ENCODE peak calls at places on chromosomes 12 and 14, in seven cellular contexts. One of them, this sample, is unnamed.

GRCh38 chr14:105021656-105022275 is 883 bp upstream of the CDCA4 start:
- DNase-seq in stimulated activated CD4-positive, alpha-beta T cell treated with anti-CD3 and anti-CD28 coated beads, Interleukin-1b, Interleukin-23, amount 100 ng/mL, for 1 hour: no peak
- DNase-seq in NCI-H1436 treated with DMSO at 0.1 percent for 48 hours: no peak
- DNase-seq in SW 1271: no peak
- DNase-seq in mucosa of descending colon: peak
- DNase-seq in choroid plexus epithelial cell: peak
- DNase-seq in fibroblast of pulmonary artery: peak
- DNase-seq in this sample: no peak

GRCh38 chr14:55446127-55446736 is 5.8 kb upstream of the TBPL2 start:
- DNase-seq in stimulated activated CD4-positive, alpha-beta T cell treated with anti-CD3 and anti-CD28 coated beads, Interleukin-1b, Interleukin-23, amount 100 ng/mL, for 1 hour: peak
- DNase-seq in NCI-H1436 treated with DMSO at 0.1 percent for 48 hours: no peak
- DNase-seq in SW 1271: peak
- DNase-seq in mucosa of descending colon: no peak
- DNase-seq in choroid plexus epithelial cell: peak
- DNase-seq in fibroblast of pulmonary artery: peak
- DNase-seq in this sample: peak

GRCh38 chr12:44961887-44962286 is 85.8 kb upstream of the NELL2 start:
- DNase-seq in stimulated activated CD4-positive, alpha-beta T cell treated with anti-CD3 and anti-CD28 coated beads, Interleukin-1b, Interleukin-23, amount 100 ng/mL, for 1 hour: no peak
- DNase-seq in NCI-H1436 treated with DMSO at 0.1 percent for 48 hours: no peak
- DNase-seq in SW 1271: no peak
- DNase-seq in mucosa of descending colon: no peak
- DNase-seq in choroid plexus epithelial cell: no peak
- DNase-seq in fibroblast of pulmonary artery: no peak
- DNase-seq in this sample: no peak

GRCh38 chr12:2351129-2351528 is 298.3 kb downstream of the CACNA1C start:
- DNase-seq in stimulated activated CD4-positive, alpha-beta T cell treated with anti-CD3 and anti-CD28 coated beads, Interleukin-1b, Interleukin-23, amount 100 ng/mL, for 1 hour: no peak
- DNase-seq in NCI-H1436 treated with DMSO at 0.1 percent for 48 hours: no peak
- DNase-seq in SW 1271: no peak
- DNase-seq in mucosa of descending colon: no peak
- DNase-seq in choroid plexus epithelial cell: no peak
- DNase-seq in fibroblast of pulmonary artery: no peak
- DNase-seq in this sample: no peak

GRCh38 chr12:9660046-9660445 is 9.5 kb upstream of the CLEC2D start:
- DNase-seq in stimulated activated CD4-positive, alpha-beta T cell treated with anti-CD3 and anti-CD28 coated beads, Interleukin-1b, Interleukin-23, amount 100 ng/mL, for 1 hour: no peak
- DNase-seq in NCI-H1436 treated with DMSO at 0.1 percent for 48 hours: no peak
- DNase-seq in SW 1271: no peak
- DNase-seq in mucosa of descending colon: no peak
- DNase-seq in choroid plexus epithelial cell: no peak
- DNase-seq in fibroblast of pulmonary artery: no peak
- DNase-seq in this sample: no peak

GRCh38 chr12:89661706-89662330 is 46.8 kb downstream of the ATP2B1 start:
- DNase-seq in stimulated activated CD4-positive, alpha-beta T cell treated with anti-CD3 and anti-CD28 coated beads, Interleukin-1b, Interleukin-23, amount 100 ng/mL, for 1 hour: no peak
- DNase-seq in NCI-H1436 treated with DMSO at 0.1 percent for 48 hours: no peak
- DNase-seq in SW 1271: no peak
- DNase-seq in mucosa of descending colon: no peak
- DNase-seq in choroid plexus epithelial cell: no peak
- DNase-seq in fibroblast of pulmonary artery: no peak
- DNase-seq in this sample: no peak

GRCh38 chr12:112230136-112230535 is 104.8 kb downstream of the TRAFD1 start:
- DNase-seq in stimulated activated CD4-positive, alpha-beta T cell treated with anti-CD3 and anti-CD28 coated beads, Interleukin-1b, Interleukin-23, amount 100 ng/mL, for 1 hour: no peak
- DNase-seq in NCI-H1436 treated with DMSO at 0.1 percent for 48 hours: no peak
- DNase-seq in SW 1271: no peak
- DNase-seq in mucosa of descending colon: no peak
- DNase-seq in choroid plexus epithelial cell: no peak
- DNase-seq in fibroblast of pulmonary artery: no peak
- DNase-seq in this sample: no peak

GRCh38 chr14:53409974-53410373 is 256.9 kb upstream of the DDHD1 start:
- DNase-seq in stimulated activated CD4-positive, alpha-beta T cell treated with anti-CD3 and anti-CD28 coated beads, Interleukin-1b, Interleukin-23, amount 100 ng/mL, for 1 hour: no peak
- DNase-seq in NCI-H1436 treated with DMSO at 0.1 percent for 48 hours: no peak
- DNase-seq in SW 1271: no peak
- DNase-seq in mucosa of descending colon: no peak
- DNase-seq in choroid plexus epithelial cell: peak
- DNase-seq in fibroblast of pulmonary artery: peak
- DNase-seq in this sample: no peak

GRCh38 chr14:37051153-37051552 is 121.3 kb downstream of the SLC25A21 start:
- DNase-seq in stimulated activated CD4-positive, alpha-beta T cell treated with anti-CD3 and anti-CD28 coated beads, Interleukin-1b, Interleukin-23, amount 100 ng/mL, for 1 hour: no peak
- DNase-seq in NCI-H1436 treated with DMSO at 0.1 percent for 48 hours: no peak
- DNase-seq in SW 1271: no peak
- DNase-seq in mucosa of descending colon: no peak
- DNase-seq in choroid plexus epithelial cell: peak
- DNase-seq in fibroblast of pulmonary artery: no peak
- DNase-seq in this sample: no peak

GRCh38 chr14:83556746-83557460 is 1973.0 kb upstream of the FLRT2 start:
- DNase-seq in stimulated activated CD4-positive, alpha-beta T cell treated with anti-CD3 and anti-CD28 coated beads, Interleukin-1b, Interleukin-23, amount 100 ng/mL, for 1 hour: no peak
- DNase-seq in NCI-H1436 treated with DMSO at 0.1 percent for 48 hours: no peak
- DNase-seq in SW 1271: no peak
- DNase-seq in mucosa of descending colon: no peak
- DNase-seq in choroid plexus epithelial cell: peak
- DNase-seq in fibroblast of pulmonary artery: peak
- DNase-seq in this sample: no peak

GRCh38 chr14:73786632-73786941 is 65.0 kb upstream of the PTGR2 start:
- DNase-seq in stimulated activated CD4-positive, alpha-beta T cell treated with anti-CD3 and anti-CD28 coated beads, Interleukin-1b, Interleukin-23, amount 100 ng/mL, for 1 hour: no peak
- DNase-seq in NCI-H1436 treated with DMSO at 0.1 percent for 48 hours: no peak
- DNase-seq in SW 1271: no peak
- DNase-seq in mucosa of descending colon: peak
- DNase-seq in choroid plexus epithelial cell: peak
- DNase-seq in fibroblast of pulmonary artery: no peak
- DNase-seq in this sample: no peak

GRCh38 chr14:35897616-35898111 is 71.5 kb downstream of the BRMS1L start:
- DNase-seq in stimulated activated CD4-positive, alpha-beta T cell treated with anti-CD3 and anti-CD28 coated beads, Interleukin-1b, Interleukin-23, amount 100 ng/mL, for 1 hour: no peak
- DNase-seq in NCI-H1436 treated with DMSO at 0.1 percent for 48 hours: no peak
- DNase-seq in SW 1271: no peak
- DNase-seq in mucosa of descending colon: peak
- DNase-seq in choroid plexus epithelial cell: no peak
- DNase-seq in fibroblast of pulmonary artery: no peak
- DNase-seq in this sample: no peak

GRCh38 chr14:54127526-54127925 is 170.9 kb upstream of the BMP4 start:
- DNase-seq in stimulated activated CD4-positive, alpha-beta T cell treated with anti-CD3 and anti-CD28 coated beads, Interleukin-1b, Interleukin-23, amount 100 ng/mL, for 1 hour: no peak
- DNase-seq in NCI-H1436 treated with DMSO at 0.1 percent for 48 hours: no peak
- DNase-seq in SW 1271: no peak
- DNase-seq in mucosa of descending colon: no peak
- DNase-seq in choroid plexus epithelial cell: peak
- DNase-seq in fibroblast of pulmonary artery: peak
- DNase-seq in this sample: no peak

GRCh38 chr14:26594148-26594547 is 3.7 kb downstream of the NOVA1 start:
- DNase-seq in stimulated activated CD4-positive, alpha-beta T cell treated with anti-CD3 and anti-CD28 coated beads, Interleukin-1b, Interleukin-23, amount 100 ng/mL, for 1 hour: no peak
- DNase-seq in NCI-H1436 treated with DMSO at 0.1 percent for 48 hours: no peak
- DNase-seq in SW 1271: no peak
- DNase-seq in mucosa of descending colon: no peak
- DNase-seq in choroid plexus epithelial cell: no peak
- DNase-seq in fibroblast of pulmonary artery: no peak
- DNase-seq in this sample: no peak